ENCODE peak calls at places on chromosomes 3 and 15, in seven cellular contexts. H is posterior cingulate gyrus; C is stimulated activated CD4-positive, alpha-beta T cell treated with anti-CD3 and anti-CD28 coated beads, Interleukin-2, amount 100 ng/mL, for 24 hours; X is AG09319; U is astrocyte of the spinal cord; Z is mucosa of gallbladder; D is adrenal gland. R is an unnamed sample.

GRCh38 chr15:63392355-63393009 is 10.8 kb upstream of the CA12 start:
- DNase-seq in H (no peak), C (no peak), X (no peak), U (no peak), Z (no peak), D (no peak), R (no peak)

GRCh38 chr15:80010131-80010673 is 39.2 kb upstream of the BCL2A1 start:
- DNase-seq in H (no peak), C (no peak), X (no peak), U (peak; percentile 8), Z (no peak), D (no peak), R (no peak)

GRCh38 chr15:90413411-90414379 is 25.7 kb downstream of the IQGAP1 start:
- DNase-seq in H (no peak), C (no peak), X (no peak), U (peak; percentile 77), Z (no peak), D (peak; percentile 51), R (no peak)

GRCh38 chr3:14600075-14600474 is 51.5 kb upstream of the CCDC174 start:
- DNase-seq in H (no peak), C (no peak), X (no peak), U (no peak), Z (no peak), D (no peak), R (no peak)

GRCh38 chr3:89186446-89186845 is 79.0 kb downstream of the EPHA3 start:
- DNase-seq in H (no peak), C (no peak), X (no peak), U (no peak), Z (no peak), D (no peak), R (no peak)

GRCh38 chr3:90092994-90093393 is 985.6 kb downstream of the EPHA3 start:
- DNase-seq in H (no peak), C (no peak), X (no peak), U (peak; percentile 29), Z (no peak), D (no peak), R (peak; percentile 1)

GRCh38 chr3:55017876-55018275 is 90.0 kb upstream of the LRTM1 start:
- DNase-seq in H (no peak), C (no peak), X (no peak), U (no peak), Z (no peak), D (no peak), R (no peak)

GRCh38 chr3:135513106-135514063 is 452.1 kb upstream of the PPP2R3A start:
- DNase-seq in H (no peak), C (no peak), X (peak; percentile 20), U (peak; percentile 29), Z (no peak), D (peak; percentile 73), R (no peak)

GRCh38 chr3:194824676-194825075 is 139.0 kb downstream of the FAM43A start:
- DNase-seq in H (no peak), C (no peak), X (no peak), U (peak; percentile 44), Z (no peak), D (no peak), R (no peak)